ENCODE peak calls at places on chromosomes 13 and 19, in four cellular contexts. Z is K562, X is GM12878, W is endothelial cell of umbilical vein. Q is an unnamed sample.

GRCh38 chr13:106899444-106899843 is 331.5 kb upstream of the ARGLU1 start:
- DNase-seq in W (no peak), X (no peak), Z (no peak), Q (no peak)

GRCh38 chr19:45276284-45276687 is 25.2 kb downstream of the MARK4 start:
- DNase-seq in X (no peak), W (no peak), Z (no peak), Q (peak)

GRCh38 chr19:679418-680286 is 3.5 kb downstream of the FSTL3 start:
- DNase-seq in Z (peak), W (peak), X (no peak), Q (peak)

GRCh38 chr13:41465215-41465907 is 8.0 kb downstream of the RGCC start:
- DNase-seq in Z (no peak), W (peak), X (peak), Q (peak)

GRCh38 chr13:113976711-113977684 is 3.1 kb upstream of the C13orf46 start:
- DNase-seq in X (no peak), W (no peak), Z (no peak), Q (peak)

GRCh38 chr13:28161370-28161769 is 23.0 kb downstream of the PAN3 start:
- DNase-seq in Z (no peak), W (peak), X (no peak), Q (peak)

GRCh38 chr13:41668130-41668757 is 210.9 kb downstream of the RGCC start:
- DNase-seq in W (peak), Z (peak), X (peak), Q (peak)

GRCh38 chr19:17503240-17503639 is 8.2 kb upstream of the PGLS start:
- DNase-seq in X (no peak), Z (no peak), W (no peak), Q (no peak)

GRCh38 chr19:36686365-36687213 is 823 bp upstream of the ZNF567 start:
- DNase-seq in W (no peak), Z (no peak), X (no peak), Q (peak)

GRCh38 chr19:14073232-14073924 is 792 bp downstream of the MISP3 start:
- DNase-seq in Z (peak), X (no peak), W (peak), Q (peak)

GRCh38 chr19:57778358-57778757 is 8.9 kb downstream of the ZNF586 start:
- DNase-seq in W (no peak), X (no peak), Z (no peak), Q (no peak)

GRCh38 chr19:40592170-40592569 is 9.0 kb upstream of the LTBP4 start:
- DNase-seq in Z (no peak), W (peak), X (no peak), Q (peak)

GRCh38 chr13:44855860-44856259 is 133.4 kb downstream of the NUFIP1 start:
- DNase-seq in Z (no peak), X (no peak), W (no peak), Q (no peak)

GRCh38 chr13:98386632-98387031 is 190.3 kb downstream of the STK24 start:
- DNase-seq in Z (no peak), W (no peak), X (no peak), Q (no peak)

GRCh38 chr13:23020246-23020843 is 160.4 kb upstream of the SGCG start:
- DNase-seq in W (peak), Z (peak), X (peak), Q (peak)

GRCh38 chr19:29576043-29576442 is 30.0 kb upstream of the POP4 start:
- DNase-seq in Z (no peak), X (no peak), W (no peak), Q (peak)

GRCh38 chr19:6270076-6270745 is 9.6 kb downstream of the MLLT1 start:
- DNase-seq in X (no peak), Z (no peak), W (no peak), Q (no peak)

GRCh38 chr13:105735269-105735668 is 800.2 kb downstream of the EFNB2 start:
- DNase-seq in Z (no peak), W (no peak), X (no peak), Q (no peak)

GRCh38 chr13:99388334-99388923 is 81.2 kb upstream of the GPR183 start:
- DNase-seq in X (no peak), Z (no peak), W (no peak), Q (no peak)

GRCh38 chr13:106520205-106521004 is 15.1 kb downstream of the EFNB2 start:
- DNase-seq in W (peak), Z (no peak), X (no peak), Q (peak)

GRCh38 chr19:46654621-46655152 is 6.3 kb downstream of the DACT3 start:
- DNase-seq in X (no peak), W (no peak), Z (peak), Q (no peak)

DNA sequence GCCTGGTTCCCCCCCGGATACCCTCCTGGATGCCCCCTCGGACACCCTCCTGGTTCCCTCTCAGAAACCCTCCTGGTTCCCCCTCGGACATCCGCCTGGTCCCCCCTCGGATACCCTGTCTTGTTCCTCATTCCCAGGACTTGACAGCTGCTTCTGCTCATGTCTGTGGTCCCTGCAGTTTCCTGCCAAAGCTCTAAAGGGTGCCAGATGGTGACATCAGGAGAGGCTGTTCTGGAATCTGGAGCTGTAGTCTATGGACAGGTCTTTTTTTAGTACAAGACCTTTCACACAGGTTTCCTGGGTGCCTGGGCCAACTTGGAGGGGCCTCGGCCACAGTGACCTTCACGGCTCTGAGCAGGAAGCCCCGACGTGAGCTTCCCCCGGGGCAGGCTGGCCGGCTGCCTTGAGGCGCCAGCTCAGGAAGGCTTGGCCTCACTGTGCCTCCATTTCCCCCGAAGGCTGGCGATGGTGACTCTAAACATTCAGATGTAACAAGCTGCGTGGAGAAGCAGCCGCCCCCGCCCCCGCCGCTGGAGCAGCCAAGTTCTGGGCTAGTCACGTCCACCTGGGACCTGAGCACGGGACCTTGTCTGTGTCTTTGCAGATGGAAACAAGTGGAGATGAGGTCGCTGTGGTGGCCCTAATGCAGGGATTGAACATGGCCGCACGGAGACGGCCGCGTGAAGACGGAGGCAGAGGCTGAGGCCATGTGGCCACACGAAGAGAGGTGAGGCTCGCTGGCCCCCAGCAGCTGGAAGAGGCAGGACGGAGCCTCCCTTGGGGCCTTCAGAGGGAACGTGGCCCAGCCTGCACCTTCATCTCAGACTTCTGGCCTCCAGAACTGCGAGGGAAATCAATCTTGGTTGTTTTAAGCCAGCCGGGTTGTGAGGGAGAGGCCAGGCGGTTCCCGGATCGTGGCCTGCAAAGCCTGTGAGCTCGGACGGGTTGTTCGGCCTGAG is 12.7 kb downstream of the SGTA start:
- DNase-seq in Z (no peak), X (no peak), W (no peak), Q (peak)
- TF ChIP-seq FOS in Z (no peak), X (no peak), W (no peak), Q (no peak)

DNA sequence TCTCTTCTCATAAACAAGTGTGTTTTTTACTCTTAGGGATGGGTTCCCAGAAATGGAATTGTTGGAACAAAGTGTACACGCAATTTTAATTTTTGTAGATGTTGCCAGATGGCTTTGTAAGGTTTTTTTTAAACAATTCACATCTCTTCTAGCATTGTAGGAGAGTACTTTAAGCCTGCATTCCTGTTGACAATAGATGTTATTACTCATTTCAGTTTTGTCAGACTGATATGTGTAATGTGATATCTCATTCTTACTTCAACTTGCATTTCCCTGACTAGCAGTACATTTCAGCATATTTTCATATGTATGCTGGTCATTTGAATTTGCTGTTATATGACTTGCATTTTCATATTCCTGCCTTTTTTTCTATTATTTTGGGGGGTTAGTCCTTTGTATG is 186.6 kb upstream of the SLITRK6 start:
- DNase-seq in Z (no peak), W (no peak), X (no peak), Q (no peak)
- TF ChIP-seq FOS in Z (no peak), W (no peak), X (no peak), Q (no peak)

GRCh38 chr13:35927554-35927953 is 203.6 kb downstream of the DCLK1 start:
- DNase-seq in Z (no peak), X (no peak), W (peak), Q (peak)
- TF ChIP-seq FOS in Z (no peak), X (no peak), W (no peak), Q (peak)

DNA sequence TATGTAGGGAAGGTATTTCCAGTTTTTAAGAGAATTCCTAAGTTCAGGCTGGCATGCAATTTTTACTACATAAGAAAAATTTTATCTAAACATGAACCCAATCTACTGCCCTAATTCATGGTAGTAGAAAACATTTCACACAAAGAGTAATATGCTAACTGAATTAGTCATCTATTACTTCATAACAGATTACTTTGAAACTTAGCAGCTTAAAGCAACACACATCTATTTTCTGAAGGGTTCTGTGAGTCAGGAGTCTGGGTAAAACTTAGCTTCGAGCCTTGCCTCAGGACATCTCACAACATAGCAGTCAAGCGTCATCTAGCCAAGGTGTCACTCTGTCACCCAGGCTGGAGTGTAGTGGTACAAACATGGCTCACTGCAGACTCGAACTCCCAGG is 537.5 kb downstream of the DCT start:
- DNase-seq in W (no peak), X (no peak), Z (no peak), Q (peak)
- TF ChIP-seq FOS in W (no peak), X (no peak), Z (no peak), Q (no peak)

GRCh38 chr13:102401305-102401704 is 543 bp downstream of the FGF14 start:
- DNase-seq in X (no peak), W (no peak), Z (no peak), Q (no peak)
- TF ChIP-seq FOS in X (no peak), W (no peak), Z (no peak), Q (no peak)

GRCh38 chr19:51686171-51686570 is 7.0 kb upstream of the SPACA6 start:
- DNase-seq in X (no peak), Z (no peak), W (no peak), Q (no peak)
- TF ChIP-seq FOS in X (no peak), Z (no peak), W (no peak), Q (no peak)

GRCh38 chr19:49859838-49860715 is 7.3 kb downstream of the PNKP start:
- DNase-seq in X (no peak), W (no peak), Z (no peak), Q (no peak)

GRCh38 chr19:49857834-49858590 is 7.1 kb downstream of the PTOV1 start:
- DNase-seq in W (no peak), X (no peak), Z (no peak), Q (no peak)

GRCh38 chr19:49856574-49857021 is 5.6 kb downstream of the PTOV1 start:
- DNase-seq in X (no peak), Z (no peak), W (no peak), Q (no peak)

GRCh38 chr19:49857061-49857833 is 6.3 kb downstream of the PTOV1 start:
- DNase-seq in W (no peak), X (no peak), Z (no peak), Q (no peak)

GRCh38 chr19:49858591-49858985 is 7.6 kb downstream of the PTOV1 start:
- DNase-seq in W (no peak), Z (no peak), X (no peak), Q (no peak)
- TF ChIP-seq FOS in W (no peak), Z (no peak), X (no peak), Q (no peak)

DNA sequence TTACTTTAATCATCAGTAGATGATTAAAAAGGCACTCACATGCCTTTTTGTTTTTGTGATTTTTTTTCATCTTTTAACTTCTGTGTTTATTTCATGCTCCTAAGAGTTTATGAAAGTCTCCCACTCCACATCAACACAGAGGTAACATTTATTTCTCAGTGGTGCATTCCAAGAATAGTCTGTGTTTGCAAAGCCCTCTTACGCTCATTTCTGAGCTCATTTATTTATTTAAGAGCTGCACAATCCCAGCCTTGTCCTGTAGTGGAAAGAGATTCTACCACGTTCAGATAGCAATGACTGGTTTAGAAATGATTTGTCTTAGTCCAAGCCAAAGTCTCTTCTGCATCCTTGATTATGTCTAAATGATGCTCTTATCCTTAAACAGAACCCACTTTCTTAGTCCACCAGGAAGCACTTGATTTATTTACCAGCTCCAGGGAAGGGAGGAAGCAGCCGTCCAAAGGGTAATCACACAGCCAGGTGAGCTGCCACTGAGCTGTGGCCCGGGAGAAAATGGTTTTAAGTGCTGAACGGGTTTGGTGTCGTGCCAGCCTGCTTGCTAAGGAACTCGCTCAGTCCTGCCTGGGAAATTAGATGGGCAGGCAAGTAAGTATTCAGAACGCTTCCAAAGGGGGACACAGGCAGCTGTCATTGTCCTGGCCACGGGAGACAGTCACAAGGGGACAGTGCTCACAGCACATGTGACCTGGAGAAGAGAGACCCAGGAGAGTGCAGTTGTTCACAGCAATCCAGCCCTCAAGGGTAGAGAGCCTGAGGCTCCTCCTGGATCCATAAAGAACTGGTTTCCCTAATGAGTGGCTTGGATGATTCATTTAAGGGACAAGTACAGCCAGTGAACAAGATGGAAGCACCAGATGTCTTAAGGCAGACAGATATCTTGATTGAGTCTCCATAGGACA is 131.8 kb upstream of the WASF3 start:
- DNase-seq in X (no peak), W (no peak), Z (no peak), Q (peak)
- TF ChIP-seq FOS in X (no peak), W (no peak), Z (no peak), Q (no peak)

DNA sequence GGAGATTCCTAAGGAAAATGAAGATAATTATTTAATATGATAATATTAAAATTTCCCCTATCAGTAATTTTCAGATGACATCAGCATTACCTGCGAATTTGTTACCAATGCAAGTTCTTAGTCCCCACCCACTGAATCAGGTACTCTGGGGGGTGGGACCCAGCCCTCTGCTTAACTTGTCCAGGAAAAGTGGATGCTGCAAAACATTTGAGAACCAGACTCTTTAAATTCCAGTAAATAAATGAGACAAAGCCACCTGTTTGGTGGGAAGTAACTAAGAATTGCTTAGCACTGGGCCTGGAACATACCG is 495 bp upstream of the ZNF599 start:
- DNase-seq in Z (no peak), X (no peak), W (no peak), Q (no peak)
- TF ChIP-seq FOS in Z (no peak), X (no peak), W (no peak), Q (no peak)

GRCh38 chr19:4557186-4557970 is 2.1 kb downstream of the SEMA6B start:
- DNase-seq in Z (peak), X (no peak), W (no peak), Q (no peak)
- TF ChIP-seq FOS in Z (no peak), X (no peak), W (no peak), Q (no peak)